ENCODE peak calls at places on chromosomes 3 and 15, in six cellular contexts. O is ovary, G is pancreas, Y is small intestine, K is fibroblast of lung, M is neuronal stem cell. N is an unnamed sample.

GRCh38 chr3:23999012-23999641 is 54.0 kb downstream of the NR1D2 start:
- DNase-seq in O (peak), G (peak), Y (peak), K (peak), M (peak), N (peak)

GRCh38 chr3:72338082-72338941 is 509.9 kb downstream of the SHQ1 start:
- DNase-seq in O (no peak), G (no peak), Y (no peak), K (no peak), M (no peak), N (no peak)

GRCh38 chr3:20809356-20809755 is 623.4 kb upstream of the SGO1 start:
- DNase-seq in O (no peak), G (no peak), Y (no peak), K (no peak), M (no peak), N (no peak)

GRCh38 chr3:45748068-45748467 is 48.3 kb downstream of the SLC6A20 start:
- DNase-seq in O (no peak), G (no peak), Y (no peak), K (no peak), M (no peak), N (no peak)

GRCh38 chr15:39156636-39157255 is 424.1 kb upstream of the THBS1 start:
- DNase-seq in O (no peak), G (no peak), Y (no peak), K (no peak), M (no peak), N (no peak)

GRCh38 chr15:58425185-58425584 is 6.6 kb upstream of the LIPC start:
- DNase-seq in O (no peak), G (no peak), Y (peak), K (no peak), M (no peak), N (no peak)

GRCh38 chr15:35115155-35115725 is 30.1 kb upstream of the NANOGP8 start:
- DNase-seq in O (peak), G (no peak), Y (peak), K (no peak), M (no peak), N (no peak)

GRCh38 chr15:42120285-42120684 is 25.9 kb upstream of the PLA2G4D start:
- DNase-seq in O (no peak), G (no peak), Y (no peak), K (no peak), M (no peak), N (no peak)

GRCh38 chr3:148889828-148890227 is 24.7 kb downstream of the CPA3 start:
- DNase-seq in O (no peak), G (no peak), Y (no peak), K (no peak), M (no peak), N (no peak)

GRCh38 chr15:81108427-81108826 is 25.6 kb upstream of the CFAP161 start:
- DNase-seq in O (no peak), G (no peak), Y (no peak), K (no peak), M (no peak), N (no peak)

GRCh38 chr15:30882861-30883433 is 20.8 kb upstream of the FAN1 start:
- DNase-seq in O (no peak), G (no peak), Y (no peak), K (no peak), M (no peak), N (no peak)

GRCh38 chr3:167716920-167717319 is 17.8 kb downstream of the PDCD10 start:
- DNase-seq in O (no peak), G (no peak), Y (peak), K (no peak), M (no peak), N (no peak)

GRCh38 chr3:102483556-102483955 is 48.7 kb downstream of the ZPLD1 start:
- DNase-seq in O (no peak), G (no peak), Y (peak), K (no peak), M (no peak), N (no peak)

GRCh38 chr15:99015677-99016568 is 8.3 kb upstream of the PGPEP1L start:
- DNase-seq in O (peak), G (peak), Y (no peak), K (peak), M (peak), N (no peak)

GRCh38 chr15:69568621-69569020 is 116.0 kb downstream of the RPLP1 start:
- DNase-seq in O (no peak), G (no peak), Y (no peak), K (peak), M (no peak), N (peak)

GRCh38 chr15:83457149-83457548 is 10.0 kb downstream of the SH3GL3 start:
- DNase-seq in O (no peak), G (no peak), Y (no peak), K (no peak), M (no peak), N (no peak)
- H3K4me3 ChIP-seq in O (no peak), G (no peak), Y (no peak), K (no peak), M (no peak), N (no peak)

GRCh38 chr15:51661072-51661471 is 20.2 kb upstream of the SCG3 start:
- DNase-seq in O (no peak), G (no peak), Y (no peak), K (no peak), M (no peak), N (no peak)
- H3K4me3 ChIP-seq in O (no peak), G (no peak), Y (no peak), K (no peak), M (no peak), N (no peak)

GRCh38 chr15:78265752-78266224 is 1.4 kb downstream of the DNAJA4 start:
- DNase-seq in O (no peak), G (no peak), Y (no peak), K (peak), M (no peak), N (peak)

GRCh38 chr15:78264304-78265136 is at the start of gene DNAJA4:
- DNase-seq in O (peak), G (peak), Y (peak), K (peak), M (no peak), N (no peak)

GRCh38 chr15:78265137-78265460 is 737 bp downstream of the DNAJA4 start:
- DNase-seq in O (no peak), G (no peak), Y (no peak), K (no peak), M (no peak), N (no peak)

GRCh38 chr15:78266229-78266628 is 1.9 kb downstream of the DNAJA4 start:
- DNase-seq in O (no peak), G (no peak), Y (no peak), K (no peak), M (no peak), N (no peak)

DNA sequence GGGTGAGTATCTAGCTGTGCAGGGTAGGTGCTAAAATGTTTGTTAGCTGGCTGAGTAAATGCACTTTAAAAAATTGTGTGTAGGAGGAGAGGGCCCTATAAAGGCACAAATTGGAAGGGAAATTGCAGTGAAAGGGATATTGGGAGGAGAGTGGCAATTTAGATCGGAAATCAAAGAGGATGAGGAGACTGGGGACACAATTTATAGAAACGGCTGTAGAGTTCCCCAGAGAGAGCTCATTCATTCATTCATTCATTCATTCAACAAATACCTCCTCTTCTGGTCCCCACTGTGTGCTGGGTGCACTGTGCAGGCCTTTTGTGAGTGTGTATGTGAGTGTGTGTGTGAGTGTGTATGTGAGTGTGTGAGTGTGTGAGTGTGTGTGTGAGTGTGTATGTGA is 2.4 kb downstream of the DNAJA4 start:
- DNase-seq in O (no peak), G (no peak), Y (no peak), K (no peak), M (no peak), N (no peak)
- H3K4me3 ChIP-seq in O (no peak), G (no peak), Y (no peak), K (no peak), M (no peak), N (no peak)

DNA sequence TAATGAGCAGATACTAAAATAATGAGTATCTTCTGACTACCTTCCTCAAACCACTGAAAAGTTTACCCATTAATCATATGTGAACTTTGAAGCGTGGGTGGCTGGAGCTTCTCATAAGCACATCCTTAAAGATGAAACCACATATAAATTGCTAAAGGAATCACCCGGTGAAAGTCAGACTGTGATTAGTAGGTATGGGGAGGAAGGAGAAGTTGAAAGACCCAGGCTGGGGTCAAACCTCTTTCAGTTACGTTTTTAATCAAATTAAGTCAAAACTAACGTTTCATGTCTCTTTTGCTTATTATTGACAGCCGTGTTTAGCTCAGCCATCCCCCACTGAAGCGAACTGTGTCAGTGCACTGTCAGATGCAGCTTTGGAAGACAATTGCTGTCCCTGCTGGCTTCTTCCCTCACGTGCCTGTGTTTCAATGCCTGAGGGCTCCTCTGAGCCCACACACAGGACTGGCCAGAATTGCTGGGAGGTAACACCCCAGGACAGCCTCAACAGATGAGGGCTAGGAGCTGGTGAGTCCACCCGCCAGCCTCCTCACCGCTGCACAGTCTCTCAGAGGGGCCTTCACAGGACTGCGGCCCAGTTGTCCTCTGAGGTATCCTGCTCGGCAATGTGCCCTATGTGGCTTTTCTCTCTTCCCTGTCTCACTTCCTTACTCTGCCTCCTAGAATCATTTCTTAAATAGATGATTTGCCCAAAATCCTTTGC is 29.3 kb upstream of the SH3BP5 start:
- DNase-seq in O (no peak), G (no peak), Y (no peak), K (no peak), M (peak), N (no peak)
- H3K4me3 ChIP-seq in O (no peak), G (no peak), Y (no peak), K (no peak), M (no peak), N (no peak)

GRCh38 chr3:183532620-183533409 is 22.7 kb downstream of the KLHL6 start:
- DNase-seq in O (no peak), G (no peak), Y (peak), K (no peak), M (no peak), N (no peak)

GRCh38 chr3:183536238-183536880 is 19.1 kb downstream of the KLHL6 start:
- DNase-seq in O (no peak), G (no peak), Y (no peak), K (no peak), M (no peak), N (no peak)

GRCh38 chr3:183537295-183537730 is 18.2 kb downstream of the KLHL6 start:
- DNase-seq in O (no peak), G (no peak), Y (no peak), K (no peak), M (no peak), N (no peak)

GRCh38 chr3:183534249-183534648 is 21.3 kb downstream of the KLHL6 start:
- DNase-seq in O (no peak), G (no peak), Y (no peak), K (no peak), M (no peak), N (no peak)

GRCh38 chr3:183533410-183534132 is 21.9 kb downstream of the KLHL6 start:
- DNase-seq in O (no peak), G (no peak), Y (no peak), K (no peak), M (no peak), N (no peak)
- H3K4me3 ChIP-seq in O (no peak), G (no peak), Y (no peak), K (no peak), M (no peak), N (no peak)

DNA sequence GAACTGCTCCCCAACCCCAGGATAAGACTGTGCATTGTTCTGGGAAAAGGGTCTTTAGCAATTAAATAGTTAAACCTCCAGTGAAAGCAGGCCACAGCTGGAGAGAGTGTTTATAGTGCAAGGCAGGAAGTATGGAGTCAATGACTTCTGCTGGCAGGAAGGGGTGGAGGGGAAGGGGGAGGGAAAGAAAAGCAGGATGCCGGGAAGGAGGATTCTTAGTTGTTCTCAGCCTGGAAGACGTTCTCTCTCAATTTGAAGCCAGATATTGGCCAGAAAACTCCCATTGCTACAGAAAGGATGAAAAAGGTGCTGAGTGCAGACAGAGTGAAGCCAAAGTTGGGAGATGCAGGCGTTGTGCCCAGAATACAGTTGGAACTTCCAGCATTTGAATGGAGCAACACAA is 35.7 kb upstream of the ACTL6A start:
- DNase-seq in O (peak), G (no peak), Y (peak), K (peak), M (peak), N (peak)
- H3K4me3 ChIP-seq in O (no peak), G (no peak), Y (no peak), K (peak), M (peak), N (peak)